ENCODE peak calls at places on chromosome 21, in four cellular contexts. H is IMR-90, I is esophagus squamous epithelium, T is osteoblast. J is an unnamed sample.
A peak's percentile ranks its signal among the peaks of the same experiment; 100 is the strongest.

GRCh38 chr21:14926186-14926585 is 138.6 kb downstream of the NRIP1 start:
- DNase-seq in H (no peak), I (no peak), T (peak; percentile 23), J (no peak)

GRCh38 chr21:36860736-36861594 is 105.5 kb downstream of the HLCS start:
- DNase-seq in H (peak; percentile 79), I (no peak), T (peak; percentile 79), J (no peak)

GRCh38 chr21:37374026-37374425 is 7.5 kb downstream of the DYRK1A start:
- DNase-seq in H (peak; percentile 72), I (no peak), T (no peak), J (no peak)

GRCh38 chr21:43770066-43770655 is 5.9 kb downstream of the CSTB start:
- DNase-seq in H (no peak), I (no peak), T (no peak), J (no peak)

GRCh38 chr21:14215971-14216621 is at the start of gene RBM11:
- DNase-seq in H (peak; percentile 7), I (peak; percentile 2), T (peak; percentile 69), J (peak; percentile 50)

GRCh38 chr21:29376556-29376955 is 77.8 kb downstream of the BACH1 start:
- DNase-seq in H (no peak), I (no peak), T (peak; percentile 34), J (peak; percentile 50)

GRCh38 chr21:17903029-17903806 is 84.1 kb upstream of the C21orf91 start:
- DNase-seq in H (peak; percentile 49), I (no peak), T (no peak), J (no peak)

GRCh38 chr21:37198989-37199924 is 67.9 kb downstream of the VPS26C start:
- DNase-seq in H (peak; percentile 78), I (no peak), T (peak; percentile 86), J (no peak)

GRCh38 chr21:40681164-40681859 is 165.6 kb downstream of the DSCAM start:
- DNase-seq in H (no peak), I (no peak), T (no peak), J (no peak)

GRCh38 chr21:32257952-32258785 is 20.7 kb downstream of the MIS18A start:
- DNase-seq in H (peak; percentile 85), I (no peak), T (peak; percentile 84), J (peak; percentile 54)

GRCh38 chr21:26555554-26555953 is 17.5 kb downstream of the CYYR1 start:
- DNase-seq in H (no peak), I (no peak), T (no peak), J (no peak)

GRCh38 chr21:26572668-26573381 is at the start of gene CYYR1:
- DNase-seq in H (no peak), I (no peak), T (peak; percentile 39), J (no peak)

GRCh38 chr21:46559291-46559983 is 45.4 kb downstream of the S100B start:
- DNase-seq in H (no peak), I (no peak), T (peak; percentile 64), J (no peak)

GRCh38 chr21:44836349-44836665 is 18.4 kb upstream of the SUMO3 start:
- DNase-seq in H (no peak), I (no peak), T (peak; percentile 85), J (no peak)

GRCh38 chr21:44836666-44837471 is 19.0 kb upstream of the SUMO3 start:
- DNase-seq in H (no peak), I (no peak), T (peak; percentile 92), J (no peak)

GRCh38 chr21:44838951-44839350 is 21.1 kb upstream of the SUMO3 start:
- DNase-seq in H (no peak), I (no peak), T (no peak), J (no peak)

GRCh38 chr21:44838038-44838895 is 20.4 kb upstream of the SUMO3 start:
- DNase-seq in H (no peak), I (no peak), T (no peak), J (no peak)

DNA sequence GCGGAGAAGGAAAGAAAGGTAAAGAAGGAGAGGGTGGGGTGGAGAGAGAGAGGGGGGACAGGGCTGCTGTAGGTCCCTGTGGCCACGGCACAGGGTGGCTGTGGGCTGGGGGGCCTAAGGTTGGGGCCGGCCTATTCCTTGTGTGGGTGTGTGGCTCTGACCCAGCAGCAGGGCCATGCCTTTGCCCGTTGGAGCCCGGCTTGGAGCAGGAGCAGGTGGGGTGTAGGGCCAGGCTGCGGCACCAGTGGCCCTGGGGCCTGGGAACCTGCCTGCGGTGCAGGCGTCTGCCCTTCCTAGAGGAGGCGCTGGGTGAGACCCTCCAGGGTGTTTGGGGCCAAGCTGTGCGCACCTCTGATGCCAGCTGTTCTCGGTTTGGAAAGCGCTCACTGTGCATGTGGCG is 19.7 kb upstream of the SUMO3 start:
- DNase-seq in H (no peak), I (no peak), T (no peak), J (no peak)
- H3K27ac ChIP-seq in H (no peak overlapping the region), I (no peak overlapping the region), T (no peak overlapping the region), J (no peak overlapping the region)

GRCh38 chr21:38790038-38790437 is 15.7 kb upstream of the ETS2 start:
- DNase-seq in H (no peak), I (no peak), T (no peak), J (no peak)
- H3K4me3 ChIP-seq in H (no peak overlapping the region), I (no peak overlapping the region), T (no peak overlapping the region), J (no peak overlapping the region)

GRCh38 chr21:41879190-41879998 is at the start of gene PRDM15:
- DNase-seq in H (peak; percentile 82), I (peak; percentile 16), T (peak; percentile 98), J (no peak)
- H3K4me1 ChIP-seq in H (peaks cover 3% of the 10 kb centered on the region), I (peaks cover 33% of the 10 kb centered on the region), T (peaks cover 11% of the 10 kb centered on the region), J (no peaks in the 10 kb centered on the region)

GRCh38 chr21:45387506-45387905 is 17.5 kb upstream of the COL18A1 start:
- DNase-seq in H (no peak), I (no peak), T (no peak), J (no peak)

GRCh38 chr21:45388611-45389296 is 16.2 kb upstream of the COL18A1 start:
- DNase-seq in H (no peak), I (no peak), T (no peak), J (no peak)

GRCh38 chr21:45386336-45386727 is 18.6 kb upstream of the COL18A1 start:
- DNase-seq in H (no peak), I (no peak), T (no peak), J (no peak)

GRCh38 chr21:45386728-45387371 is 18.1 kb upstream of the COL18A1 start:
- DNase-seq in H (peak; percentile 97), I (no peak), T (peak; percentile 100), J (no peak)

DNA sequence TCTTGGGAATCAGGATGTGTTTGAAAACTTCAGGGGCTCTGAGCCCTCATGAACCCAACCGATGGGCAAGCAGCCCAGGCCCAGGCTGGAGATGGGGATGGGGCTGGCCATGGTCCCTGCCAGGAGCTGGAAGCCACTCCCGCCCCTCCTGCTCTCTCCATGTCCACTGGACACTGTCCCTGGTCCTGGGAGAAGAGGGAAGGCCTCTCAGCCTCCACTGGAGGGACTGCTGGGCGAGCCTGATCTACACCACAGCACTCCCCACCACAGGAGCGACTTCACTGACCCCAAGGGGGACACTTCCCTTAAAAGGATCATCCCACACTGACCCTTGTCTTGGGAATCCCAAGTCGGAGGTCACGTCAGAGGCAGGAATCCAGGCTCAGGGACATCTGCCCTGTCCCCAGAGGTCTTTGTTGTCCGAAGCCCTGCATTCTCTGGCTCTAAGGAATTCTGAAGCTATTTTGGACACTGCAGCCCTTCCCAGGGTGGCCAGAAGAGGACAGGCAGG is 16.9 kb upstream of the COL18A1 start:
- DNase-seq in H (no peak), I (no peak), T (no peak), J (no peak)
- H3K27ac ChIP-seq in H (peak overlapping the region; percentile 5), I (peak overlapping the region; percentile 31), T (no peak overlapping the region), J (no peak overlapping the region)

GRCh38 chr21:45454924-45455315 is 50.0 kb downstream of the COL18A1 start:
- DNase-seq in H (no peak), I (no peak), T (no peak), J (no peak)
- H3K4me3 ChIP-seq in H (no peak overlapping the region), I (peak overlapping the region; percentile 40), T (peak overlapping the region; percentile 52), J (no peak overlapping the region)

GRCh38 chr21:34550400-34550799 is 38.4 kb upstream of the KCNE1 start:
- DNase-seq in H (no peak), I (no peak), T (no peak), J (no peak)
- H3K4me1 ChIP-seq in H (peaks cover 13% of the 10 kb centered on the region), I (peaks cover 29% of the 10 kb centered on the region), T (peaks cover 50% of the 10 kb centered on the region), J (no peaks in the 10 kb centered on the region)

DNA sequence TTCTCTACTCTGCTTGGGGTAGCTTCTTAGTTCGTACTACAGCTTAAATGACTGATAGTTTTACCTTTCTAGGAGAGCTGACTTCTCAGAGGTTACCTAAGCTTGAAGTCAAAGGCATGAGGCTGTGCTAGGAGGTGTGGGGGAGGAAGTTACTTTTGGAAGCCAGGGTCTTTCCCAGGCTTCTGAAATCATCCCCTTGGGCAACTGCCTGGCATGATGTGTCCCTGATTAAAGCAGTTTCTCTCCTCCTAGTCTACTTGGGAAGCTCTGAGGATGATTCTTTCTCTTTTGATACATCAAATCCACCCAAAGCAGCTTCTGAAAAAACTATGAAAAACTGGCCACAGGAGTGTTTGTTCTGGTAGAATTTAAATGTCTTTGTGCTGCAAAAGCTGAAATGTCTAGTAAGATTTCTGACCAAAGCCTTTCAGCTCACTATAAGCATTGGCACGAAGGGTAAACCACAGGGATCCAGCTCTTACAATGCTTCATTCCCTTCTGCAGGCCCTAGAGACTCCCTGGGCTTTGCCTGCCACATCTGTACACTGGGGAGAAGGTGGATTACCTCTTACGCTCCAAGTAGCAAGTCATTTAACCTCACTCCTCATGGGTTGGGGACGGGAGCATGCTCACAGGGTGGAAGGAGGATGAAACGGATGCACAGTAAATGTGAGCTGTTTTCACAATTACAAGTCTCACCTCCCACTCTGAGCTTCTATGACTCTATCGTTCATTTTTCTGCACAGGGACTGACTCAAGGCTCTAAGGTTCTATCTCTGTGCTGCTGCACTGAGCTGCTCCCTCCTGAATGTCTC is 59.6 kb downstream of the RUNX1 start:
- DNase-seq in H (no peak), I (no peak), T (peak; percentile 65), J (no peak)
- H3K27ac ChIP-seq in H (no peak overlapping the region), I (no peak overlapping the region), T (peak overlapping the region; percentile 78), J (no peak overlapping the region)